ENCODE peak calls at places on chromosomes 16 and 17, in five cellular contexts. One of them, this sample, is unnamed.

GRCh38 chr16:74760007-74760767 is 14.4 kb downstream of the FA2H start:
- DNase-seq in A549: peak
- DNase-seq in heart left ventricle: no peak
- DNase-seq in HepG2: no peak
- DNase-seq in stomach: no peak
- DNase-seq in this sample: no peak

GRCh38 chr16:59510008-59510424 is 775.9 kb upstream of the GOT2 start:
- DNase-seq in A549: peak
- DNase-seq in heart left ventricle: peak
- DNase-seq in HepG2: no peak
- DNase-seq in stomach: peak
- DNase-seq in this sample: no peak

GRCh38 chr16:72927199-72928088 is 120.5 kb downstream of the ZFHX3 start:
- DNase-seq in A549: peak
- DNase-seq in heart left ventricle: no peak
- DNase-seq in HepG2: peak
- DNase-seq in stomach: no peak
- DNase-seq in this sample: no peak

GRCh38 chr16:15996432-15997109 is 47.2 kb downstream of the ABCC1 start:
- DNase-seq in A549: peak
- DNase-seq in heart left ventricle: no peak
- DNase-seq in HepG2: peak
- DNase-seq in stomach: peak
- DNase-seq in this sample: no peak

GRCh38 chr17:19313746-19314651 is 48.5 kb downstream of the B9D1 start:
- DNase-seq in A549: no peak
- DNase-seq in heart left ventricle: no peak
- DNase-seq in HepG2: no peak
- DNase-seq in stomach: no peak
- DNase-seq in this sample: no peak

GRCh38 chr16:21626659-21627277 is 25.6 kb downstream of the IGSF6 start:
- DNase-seq in A549: no peak
- DNase-seq in heart left ventricle: no peak
- DNase-seq in HepG2: peak
- DNase-seq in stomach: no peak
- DNase-seq in this sample: no peak

GRCh38 chr17:37450090-37450489 is 39.6 kb upstream of the DUSP14 start:
- DNase-seq in A549: no peak
- DNase-seq in heart left ventricle: no peak
- DNase-seq in HepG2: no peak
- DNase-seq in stomach: no peak
- DNase-seq in this sample: no peak

GRCh38 chr17:44829558-44830358 is at the start of gene GJC1:
- DNase-seq in A549: peak
- DNase-seq in heart left ventricle: peak
- DNase-seq in HepG2: no peak
- DNase-seq in stomach: no peak
- DNase-seq in this sample: no peak

GRCh38 chr16:32116080-32116479 is 137.0 kb upstream of the TP53TG3D start:
- DNase-seq in A549: no peak
- DNase-seq in heart left ventricle: peak
- DNase-seq in HepG2: no peak
- DNase-seq in stomach: no peak
- DNase-seq in this sample: no peak

GRCh38 chr17:19331134-19331533 is 31.4 kb downstream of the B9D1 start:
- DNase-seq in A549: no peak
- DNase-seq in heart left ventricle: no peak
- DNase-seq in HepG2: no peak
- DNase-seq in stomach: peak
- DNase-seq in this sample: no peak

GRCh38 chr17:42457107-42457787 is 1.4 kb upstream of the ATP6V0A1 start:
- DNase-seq in A549: no peak
- DNase-seq in heart left ventricle: no peak
- DNase-seq in HepG2: no peak
- DNase-seq in stomach: no peak
- DNase-seq in this sample: no peak

GRCh38 chr17:72338847-72339790 is 218.3 kb downstream of the SOX9 start:
- DNase-seq in A549: peak
- DNase-seq in heart left ventricle: peak
- DNase-seq in HepG2: peak
- DNase-seq in stomach: no peak
- DNase-seq in this sample: no peak

GRCh38 chr16:55496509-55497145 is 12.2 kb upstream of the LPCAT2 start:
- DNase-seq in A549: no peak
- DNase-seq in heart left ventricle: no peak
- DNase-seq in HepG2: no peak
- DNase-seq in stomach: no peak
- DNase-seq in this sample: no peak

GRCh38 chr16:27305839-27306442 is 7.8 kb upstream of the IL4R start:
- DNase-seq in A549: no peak
- DNase-seq in heart left ventricle: no peak
- DNase-seq in HepG2: no peak
- DNase-seq in stomach: no peak
- DNase-seq in this sample: no peak

GRCh38 chr17:32010114-32010513 is 2.9 kb downstream of the LRRC37B start:
- DNase-seq in A549: no peak
- DNase-seq in heart left ventricle: no peak
- DNase-seq in HepG2: no peak
- DNase-seq in stomach: no peak
- DNase-seq in this sample: no peak

GRCh38 chr17:63760771-63761539 is 12.4 kb downstream of the CCDC47 start:
- DNase-seq in A549: no peak
- DNase-seq in heart left ventricle: no peak
- DNase-seq in HepG2: no peak
- DNase-seq in stomach: no peak
- DNase-seq in this sample: no peak

GRCh38 chr17:19867654-19868395 is at the start of gene ULK2:
- DNase-seq in A549: peak
- DNase-seq in heart left ventricle: peak
- DNase-seq in HepG2: no peak
- DNase-seq in stomach: peak
- DNase-seq in this sample: peak

GRCh38 chr16:82081271-82081670 is 46.2 kb downstream of the HSD17B2 start:
- DNase-seq in A549: no peak
- DNase-seq in heart left ventricle: no peak
- DNase-seq in HepG2: no peak
- DNase-seq in stomach: no peak
- DNase-seq in this sample: no peak

GRCh38 chr17:43756176-43756575 is 2.4 kb downstream of the SOST start:
- DNase-seq in A549: no peak
- DNase-seq in heart left ventricle: no peak
- DNase-seq in HepG2: no peak
- DNase-seq in stomach: no peak
- DNase-seq in this sample: no peak

GRCh38 chr16:70380205-70380918 is 33.7 kb downstream of the DDX19A start:
- DNase-seq in A549: peak
- DNase-seq in heart left ventricle: peak
- DNase-seq in HepG2: peak
- DNase-seq in stomach: peak
- DNase-seq in this sample: peak

GRCh38 chr17:33639103-33639991 is 346.3 kb upstream of the ASIC2 start:
- DNase-seq in A549: no peak
- DNase-seq in heart left ventricle: no peak
- DNase-seq in HepG2: no peak
- DNase-seq in stomach: no peak
- DNase-seq in this sample: no peak

GRCh38 chr16:75621170-75621477 is 2.0 kb downstream of the ADAT1 start:
- DNase-seq in A549: peak
- DNase-seq in heart left ventricle: no peak
- DNase-seq in HepG2: peak
- DNase-seq in stomach: no peak
- DNase-seq in this sample: no peak

GRCh38 chr16:59634951-59635350 is 900.8 kb upstream of the GOT2 start:
- DNase-seq in A549: no peak
- DNase-seq in heart left ventricle: no peak
- DNase-seq in HepG2: no peak
- DNase-seq in stomach: no peak
- DNase-seq in this sample: no peak

GRCh38 chr17:81332118-81332834 is 37.2 kb upstream of the SLC38A10 start:
- DNase-seq in A549: no peak
- DNase-seq in heart left ventricle: no peak
- DNase-seq in HepG2: no peak
- DNase-seq in stomach: no peak
- DNase-seq in this sample: no peak

GRCh38 chr17:81329927-81330883 is 35.1 kb upstream of the SLC38A10 start:
- DNase-seq in A549: peak
- DNase-seq in heart left ventricle: no peak
- DNase-seq in HepG2: peak
- DNase-seq in stomach: no peak
- DNase-seq in this sample: peak

GRCh38 chr17:81330884-81331245 is 35.8 kb upstream of the SLC38A10 start:
- DNase-seq in A549: no peak
- DNase-seq in heart left ventricle: no peak
- DNase-seq in HepG2: no peak
- DNase-seq in stomach: no peak
- DNase-seq in this sample: no peak

GRCh38 chr17:81332949-81333570 is 38.0 kb upstream of the SLC38A10 start:
- DNase-seq in A549: no peak
- DNase-seq in heart left ventricle: no peak
- DNase-seq in HepG2: no peak
- DNase-seq in stomach: no peak
- DNase-seq in this sample: no peak

DNA sequence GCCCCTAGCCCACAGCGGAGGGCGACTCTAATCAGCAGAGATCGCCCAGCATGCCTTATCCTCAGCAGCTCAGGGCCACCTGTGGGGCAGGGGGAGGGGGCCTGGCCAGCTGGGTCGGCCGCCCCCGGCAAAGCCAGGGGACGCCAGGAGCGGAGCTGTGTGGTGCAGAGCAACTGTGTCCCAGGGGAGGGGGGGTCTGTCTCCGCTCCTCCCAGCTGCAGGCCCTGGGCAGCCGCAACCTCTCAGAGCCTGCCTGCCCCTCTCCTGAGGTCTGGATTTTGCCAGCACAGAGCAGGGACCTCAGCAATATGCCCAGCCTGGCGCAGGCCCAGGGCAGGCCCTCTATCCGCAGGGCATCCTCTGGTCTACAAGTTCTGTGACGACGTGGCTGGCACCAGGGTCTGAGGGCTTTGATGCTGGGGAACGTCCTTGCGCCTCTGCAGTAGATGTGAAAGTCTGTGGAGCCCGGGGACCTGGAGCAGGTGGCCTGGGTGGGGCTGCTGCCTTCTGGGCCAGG is 36.5 kb upstream of the SLC38A10 start:
- DNase-seq in A549: no peak
- DNase-seq in heart left ventricle: no peak
- DNase-seq in HepG2: no peak
- DNase-seq in stomach: no peak
- DNase-seq in this sample: no peak
- H3K27ac ChIP-seq in A549: peak
- H3K27ac ChIP-seq in heart left ventricle: no peak
- H3K27ac ChIP-seq in HepG2: no peak
- H3K27ac ChIP-seq in stomach: peak
- H3K27ac ChIP-seq in this sample: peak

GRCh38 chr17:48542956-48543853 is 1.7 kb downstream of the HOXB2 start:
- DNase-seq in A549: peak
- DNase-seq in heart left ventricle: peak
- DNase-seq in HepG2: no peak
- DNase-seq in stomach: no peak
- DNase-seq in this sample: no peak
- TF ChIP-seq POLR2A in A549: peak
- TF ChIP-seq POLR2A in heart left ventricle: no peak
- TF ChIP-seq POLR2A in HepG2: no peak
- TF ChIP-seq POLR2A in stomach: no peak
- TF ChIP-seq POLR2A in this sample: peak

GRCh38 chr16:87930456-87930855 is 5.9 kb downstream of the CA5A start:
- DNase-seq in A549: no peak
- DNase-seq in heart left ventricle: no peak
- DNase-seq in HepG2: peak
- DNase-seq in stomach: no peak
- DNase-seq in this sample: no peak
- TF ChIP-seq CTCF in A549: peak
- TF ChIP-seq CTCF in heart left ventricle: no peak
- TF ChIP-seq CTCF in HepG2: peak
- TF ChIP-seq CTCF in stomach: no peak
- TF ChIP-seq CTCF in this sample: no peak

GRCh38 chr17:82296511-82297279 is 20.7 kb downstream of the CD7 start:
- DNase-seq in A549: no peak
- DNase-seq in heart left ventricle: no peak
- DNase-seq in HepG2: no peak
- DNase-seq in stomach: no peak
- DNase-seq in this sample: peak

GRCh38 chr17:82298538-82299421 is 18.6 kb downstream of the CD7 start:
- DNase-seq in A549: no peak
- DNase-seq in heart left ventricle: no peak
- DNase-seq in HepG2: no peak
- DNase-seq in stomach: no peak
- DNase-seq in this sample: no peak

GRCh38 chr17:82297280-82297803 is 20.1 kb downstream of the CD7 start:
- DNase-seq in A549: peak
- DNase-seq in heart left ventricle: peak
- DNase-seq in HepG2: no peak
- DNase-seq in stomach: peak
- DNase-seq in this sample: peak

GRCh38 chr17:82299452-82299851 is 18.0 kb downstream of the CD7 start:
- DNase-seq in A549: no peak
- DNase-seq in heart left ventricle: no peak
- DNase-seq in HepG2: no peak
- DNase-seq in stomach: no peak
- DNase-seq in this sample: no peak

GRCh38 chr17:82297804-82298537 is 19.4 kb downstream of the CD7 start:
- DNase-seq in A549: peak
- DNase-seq in heart left ventricle: peak
- DNase-seq in HepG2: no peak
- DNase-seq in stomach: peak
- DNase-seq in this sample: peak
- H3K27ac ChIP-seq in A549: peak
- H3K27ac ChIP-seq in heart left ventricle: peak
- H3K27ac ChIP-seq in HepG2: peak
- H3K27ac ChIP-seq in stomach: peak
- H3K27ac ChIP-seq in this sample: peak

GRCh38 chr16:30604316-30604947 is 5.8 kb downstream of the ZNF689 start:
- DNase-seq in A549: no peak
- DNase-seq in heart left ventricle: no peak
- DNase-seq in HepG2: no peak
- DNase-seq in stomach: no peak
- DNase-seq in this sample: no peak
- TF ChIP-seq POLR2A in A549: no peak
- TF ChIP-seq POLR2A in heart left ventricle: no peak
- TF ChIP-seq POLR2A in HepG2: no peak
- TF ChIP-seq POLR2A in stomach: no peak
- TF ChIP-seq POLR2A in this sample: no peak

GRCh38 chr16:54177052-54177856 is 109.3 kb downstream of the IRX3 start:
- DNase-seq in A549: no peak
- DNase-seq in heart left ventricle: no peak
- DNase-seq in HepG2: no peak
- DNase-seq in stomach: no peak
- DNase-seq in this sample: no peak

GRCh38 chr16:54175552-54176375 is 110.8 kb downstream of the IRX3 start:
- DNase-seq in A549: no peak
- DNase-seq in heart left ventricle: no peak
- DNase-seq in HepG2: peak
- DNase-seq in stomach: no peak
- DNase-seq in this sample: no peak

GRCh38 chr16:54175169-54175551 is 111.4 kb downstream of the IRX3 start:
- DNase-seq in A549: no peak
- DNase-seq in heart left ventricle: no peak
- DNase-seq in HepG2: no peak
- DNase-seq in stomach: no peak
- DNase-seq in this sample: no peak

GRCh38 chr16:54177857-54178490 is 108.6 kb downstream of the IRX3 start:
- DNase-seq in A549: no peak
- DNase-seq in heart left ventricle: no peak
- DNase-seq in HepG2: no peak
- DNase-seq in stomach: no peak
- DNase-seq in this sample: no peak

GRCh38 chr16:54176376-54176901 is 110.1 kb downstream of the IRX3 start:
- DNase-seq in A549: no peak
- DNase-seq in heart left ventricle: no peak
- DNase-seq in HepG2: peak
- DNase-seq in stomach: peak
- DNase-seq in this sample: no peak
- TF ChIP-seq CTCF in A549: no peak
- TF ChIP-seq CTCF in heart left ventricle: no peak
- TF ChIP-seq CTCF in HepG2: peak
- TF ChIP-seq CTCF in stomach: no peak
- TF ChIP-seq CTCF in this sample: no peak

This sample was measured in gastrocnemius medialis.